ENCODE peak calls at places on chromosome 5, in ten cellular contexts. M, D, O, J, I, C, F, Q, T and Y are unnamed samples.

GRCh38 chr5:158609729-158610128 is 490.0 kb downstream of the EBF1 start:
- DNase-seq in M (no peak), D (no peak), O (no peak), J (no peak), I (no peak), C (peak), F (no peak), Q (no peak), T (no peak), Y (no peak)

GRCh38 chr5:137564475-137564961 is 65.4 kb upstream of the SPOCK1 start:
- DNase-seq in M (no peak), D (no peak), O (no peak), J (no peak), I (no peak), C (peak), F (no peak), Q (no peak), T (no peak), Y (no peak)

GRCh38 chr5:39520232-39520572 is 95.4 kb upstream of the DAB2 start:
- DNase-seq in M (no peak), D (no peak), O (no peak), J (no peak), I (no peak), C (peak), F (no peak), Q (no peak), T (peak), Y (no peak)

GRCh38 chr5:55450050-55450765 is 84.6 kb downstream of the PLPP1 start:
- DNase-seq in M (no peak), D (no peak), O (no peak), J (no peak), I (no peak), C (peak), F (no peak), Q (no peak), T (peak), Y (no peak)

GRCh38 chr5:174139623-174140022 is 94.1 kb downstream of the NSG2 start:
- DNase-seq in M (no peak), D (no peak), O (no peak), J (no peak), I (no peak), C (no peak), F (no peak), Q (no peak), T (no peak), Y (no peak)

GRCh38 chr5:69030663-69031062 is 63.2 kb upstream of the SLC30A5 start:
- DNase-seq in M (no peak), D (no peak), O (no peak), J (no peak), I (no peak), C (peak), F (no peak), Q (no peak), T (no peak), Y (no peak)

GRCh38 chr5:54637654-54638053 is 120.1 kb downstream of the SNX18 start:
- DNase-seq in M (no peak), D (no peak), O (no peak), J (no peak), I (no peak), C (no peak), F (no peak), Q (no peak), T (no peak), Y (no peak)

GRCh38 chr5:114010362-114010761 is 351.5 kb upstream of the KCNN2 start:
- DNase-seq in M (no peak), D (no peak), O (no peak), J (no peak), I (no peak), C (peak), F (no peak), Q (no peak), T (no peak), Y (no peak)

GRCh38 chr5:124544366-124545055 is 201.9 kb downstream of the ZNF608 start:
- DNase-seq in M (no peak), D (no peak), O (no peak), J (no peak), I (no peak), C (no peak), F (no peak), Q (no peak), T (no peak), Y (no peak)

GRCh38 chr5:58016329-58016728 is 443.6 kb downstream of the PLK2 start:
- DNase-seq in M (no peak), D (no peak), O (no peak), J (no peak), I (no peak), C (peak), F (no peak), Q (no peak), T (no peak), Y (no peak)

GRCh38 chr5:27011274-27011673 is 27.1 kb downstream of the CDH9 start:
- DNase-seq in M (no peak), D (no peak), O (no peak), J (no peak), I (no peak), C (no peak), F (no peak), Q (no peak), T (no peak), Y (no peak)

GRCh38 chr5:113871972-113872371 is 358.5 kb downstream of the YTHDC2 start:
- DNase-seq in M (no peak), D (no peak), O (no peak), J (no peak), I (no peak), C (no peak), F (no peak), Q (no peak), T (no peak), Y (no peak)

GRCh38 chr5:56415356-56415765 is 182.2 kb upstream of the ANKRD55 start:
- DNase-seq in M (no peak), D (peak), O (no peak), J (no peak), I (no peak), C (peak), F (no peak), Q (no peak), T (no peak), Y (no peak)

GRCh38 chr5:78534148-78535009 is 114.2 kb downstream of the LHFPL2 start:
- DNase-seq in M (no peak), D (no peak), O (no peak), J (no peak), I (no peak), C (peak), F (no peak), Q (no peak), T (no peak), Y (no peak)

GRCh38 chr5:178241259-178241658 is 8.7 kb upstream of the PHYKPL start:
- DNase-seq in M (no peak), D (peak), O (no peak), J (no peak), I (no peak), C (no peak), F (no peak), Q (no peak), T (no peak), Y (peak)

GRCh38 chr5:16128944-16129343 is 50.6 kb downstream of the MARCHF11 start:
- DNase-seq in M (no peak), D (no peak), O (no peak), J (no peak), I (no peak), C (no peak), F (no peak), Q (no peak), T (no peak), Y (no peak)